ENCODE peak calls at places on chromosomes 5 and 9, in five cellular contexts. One of them, this sample, is unnamed.

GRCh38 chr5:93637697-93638096 is 54.7 kb downstream of the NR2F1 start:
- DNase-seq in esophagus squamous epithelium: no peak
- DNase-seq in lung: no peak
- DNase-seq in HS-5: no peak
- DNase-seq in pancreas: no peak
- DNase-seq in this sample: no peak

GRCh38 chr9:16103613-16104012 is 550.8 kb downstream of the CCDC171 start:
- DNase-seq in pancreas: peak; percentile 28
- DNase-seq in lung: no peak
- DNase-seq in esophagus squamous epithelium: no peak
- DNase-seq in HS-5: no peak
- DNase-seq in this sample: no peak

GRCh38 chr9:20559236-20559896 is 62.9 kb downstream of the MLLT3 start:
- DNase-seq in esophagus squamous epithelium: no peak
- DNase-seq in HS-5: no peak
- DNase-seq in pancreas: no peak
- DNase-seq in lung: no peak
- DNase-seq in this sample: no peak

GRCh38 chr5:147863409-147864194 is 14.9 kb upstream of the SCGB3A2 start:
- DNase-seq in lung: no peak
- DNase-seq in HS-5: no peak
- DNase-seq in pancreas: no peak
- DNase-seq in esophagus squamous epithelium: no peak
- DNase-seq in this sample: no peak

GRCh38 chr5:126449751-126450271 is 26.6 kb downstream of the GRAMD2B start:
- DNase-seq in pancreas: no peak
- DNase-seq in esophagus squamous epithelium: no peak
- DNase-seq in HS-5: no peak
- DNase-seq in lung: no peak
- DNase-seq in this sample: no peak

GRCh38 chr9:129677456-129677855 is 12.0 kb downstream of the PRRX2 start:
- DNase-seq in lung: no peak
- DNase-seq in pancreas: no peak
- DNase-seq in esophagus squamous epithelium: no peak
- DNase-seq in HS-5: no peak
- DNase-seq in this sample: no peak

GRCh38 chr9:91416086-91416712 is 7.4 kb downstream of the NFIL3 start:
- DNase-seq in lung: no peak
- DNase-seq in pancreas: no peak
- DNase-seq in HS-5: no peak
- DNase-seq in esophagus squamous epithelium: no peak
- DNase-seq in this sample: no peak

GRCh38 chr5:28403846-28404245 is 1365.5 kb upstream of the CDH9 start:
- DNase-seq in HS-5: no peak
- DNase-seq in pancreas: no peak
- DNase-seq in lung: no peak
- DNase-seq in esophagus squamous epithelium: no peak
- DNase-seq in this sample: no peak